ENCODE peak calls at places on chromosome 19, in five cellular contexts. One of them, this sample, is unnamed.

GRCh38 chr19:15471639-15472101 is 7.3 kb upstream of the RASAL3 start:
- DNase-seq in K562: peak
- DNase-seq in SK-N-SH: peak
- DNase-seq in NT2/D1: no peak
- DNase-seq in HCT116: no peak
- DNase-seq in this sample: no peak

GRCh38 chr19:34480971-34481821 is at the start of gene WTIP:
- DNase-seq in NT2/D1: peak
- DNase-seq in HCT116: peak
- DNase-seq in SK-N-SH: peak
- DNase-seq in K562: no peak
- DNase-seq in this sample: no peak

GRCh38 chr19:38808741-38809140 is 4.0 kb downstream of the LGALS4 start:
- DNase-seq in K562: no peak
- DNase-seq in HCT116: no peak
- DNase-seq in NT2/D1: no peak
- DNase-seq in SK-N-SH: no peak
- DNase-seq in this sample: no peak

GRCh38 chr19:40605201-40605971 is 4.2 kb downstream of the LTBP4 start:
- DNase-seq in SK-N-SH: peak
- DNase-seq in HCT116: peak
- DNase-seq in NT2/D1: no peak
- DNase-seq in K562: peak
- DNase-seq in this sample: peak

GRCh38 chr19:31110331-31110730 is 238.9 kb downstream of the TSHZ3 start:
- DNase-seq in HCT116: no peak
- DNase-seq in K562: no peak
- DNase-seq in SK-N-SH: peak
- DNase-seq in NT2/D1: no peak
- DNase-seq in this sample: peak

GRCh38 chr19:41376998-41377365 is 649 bp downstream of the TMEM91 start:
- DNase-seq in K562: no peak
- DNase-seq in NT2/D1: no peak
- DNase-seq in HCT116: no peak
- DNase-seq in SK-N-SH: no peak
- DNase-seq in this sample: no peak

GRCh38 chr19:4007836-4008539 is 452 bp downstream of the PIAS4 start:
- DNase-seq in HCT116: no peak
- DNase-seq in NT2/D1: no peak
- DNase-seq in SK-N-SH: peak
- DNase-seq in K562: peak
- DNase-seq in this sample: peak

GRCh38 chr19:3881272-3882040 is 971 bp downstream of the ATCAY start:
- DNase-seq in K562: no peak
- DNase-seq in SK-N-SH: peak
- DNase-seq in HCT116: no peak
- DNase-seq in NT2/D1: no peak
- DNase-seq in this sample: no peak

GRCh38 chr19:39631178-39631577 is 24.5 kb upstream of the LGALS16 start:
- DNase-seq in K562: no peak
- DNase-seq in SK-N-SH: no peak
- DNase-seq in HCT116: no peak
- DNase-seq in NT2/D1: no peak
- DNase-seq in this sample: no peak

GRCh38 chr19:41531438-41532311 is 44.3 kb upstream of the CEACAM21 start:
- DNase-seq in K562: peak
- DNase-seq in HCT116: no peak
- DNase-seq in NT2/D1: no peak
- DNase-seq in SK-N-SH: no peak
- DNase-seq in this sample: no peak

GRCh38 chr19:8126511-8126910 is 22.9 kb downstream of the FBN3 start:
- DNase-seq in K562: no peak
- DNase-seq in SK-N-SH: no peak
- DNase-seq in NT2/D1: no peak
- DNase-seq in HCT116: no peak
- DNase-seq in this sample: no peak

GRCh38 chr19:33601583-33601982 is 20.2 kb upstream of the CHST8 start:
- DNase-seq in NT2/D1: no peak
- DNase-seq in SK-N-SH: no peak
- DNase-seq in K562: no peak
- DNase-seq in HCT116: no peak
- DNase-seq in this sample: no peak

GRCh38 chr19:58274771-58275199 is 4.0 kb upstream of the ZNF8 start:
- DNase-seq in SK-N-SH: no peak
- DNase-seq in NT2/D1: no peak
- DNase-seq in K562: no peak
- DNase-seq in HCT116: no peak
- DNase-seq in this sample: no peak

GRCh38 chr19:32599736-32600157 is 18.8 kb downstream of the PDCD5 start:
- DNase-seq in NT2/D1: peak
- DNase-seq in K562: peak
- DNase-seq in HCT116: peak
- DNase-seq in SK-N-SH: peak
- DNase-seq in this sample: no peak

GRCh38 chr19:48654299-48655059 is 8.5 kb upstream of the CA11 start:
- DNase-seq in HCT116: no peak
- DNase-seq in K562: peak
- DNase-seq in SK-N-SH: peak
- DNase-seq in NT2/D1: no peak
- DNase-seq in this sample: no peak

GRCh38 chr19:14159059-14159458 is 22.7 kb upstream of the ASF1B start:
- DNase-seq in SK-N-SH: no peak
- DNase-seq in NT2/D1: no peak
- DNase-seq in HCT116: no peak
- DNase-seq in K562: no peak
- DNase-seq in this sample: no peak

GRCh38 chr19:13089139-13089856 is 13.4 kb downstream of the LYL1 start:
- DNase-seq in NT2/D1: no peak
- DNase-seq in HCT116: no peak
- DNase-seq in K562: peak
- DNase-seq in SK-N-SH: peak
- DNase-seq in this sample: no peak
- TF ChIP-seq YY1 in NT2/D1: no peak
- TF ChIP-seq YY1 in HCT116: no peak
- TF ChIP-seq YY1 in K562: no peak
- TF ChIP-seq YY1 in SK-N-SH: no peak
- TF ChIP-seq YY1 in this sample: no peak

GRCh38 chr19:47097396-47098217 is 16.0 kb downstream of the ZC3H4 start:
- DNase-seq in K562: no peak
- DNase-seq in HCT116: no peak
- DNase-seq in SK-N-SH: no peak
- DNase-seq in NT2/D1: no peak
- DNase-seq in this sample: no peak

GRCh38 chr19:47098608-47099007 is 15.0 kb downstream of the ZC3H4 start:
- DNase-seq in HCT116: no peak
- DNase-seq in NT2/D1: no peak
- DNase-seq in SK-N-SH: no peak
- DNase-seq in K562: no peak
- DNase-seq in this sample: no peak

GRCh38 chr19:47099576-47100050 is 14.0 kb downstream of the ZC3H4 start:
- DNase-seq in NT2/D1: no peak
- DNase-seq in SK-N-SH: no peak
- DNase-seq in K562: no peak
- DNase-seq in HCT116: no peak
- DNase-seq in this sample: no peak

GRCh38 chr19:47102561-47103135 is 10.9 kb downstream of the ZC3H4 start:
- DNase-seq in K562: peak
- DNase-seq in SK-N-SH: no peak
- DNase-seq in NT2/D1: no peak
- DNase-seq in HCT116: no peak
- DNase-seq in this sample: no peak

GRCh38 chr19:47100290-47100689 is 13.3 kb downstream of the ZC3H4 start:
- DNase-seq in K562: no peak
- DNase-seq in SK-N-SH: no peak
- DNase-seq in HCT116: no peak
- DNase-seq in NT2/D1: no peak
- DNase-seq in this sample: no peak
- TF ChIP-seq YY1 in K562: no peak
- TF ChIP-seq YY1 in SK-N-SH: no peak
- TF ChIP-seq YY1 in HCT116: no peak
- TF ChIP-seq YY1 in NT2/D1: no peak
- TF ChIP-seq YY1 in this sample: no peak

GRCh38 chr19:6048808-6049405 is 61.4 kb downstream of the RFX2 start:
- DNase-seq in SK-N-SH: peak
- DNase-seq in K562: peak
- DNase-seq in HCT116: peak
- DNase-seq in NT2/D1: peak
- DNase-seq in this sample: peak
- TF ChIP-seq YY1 in SK-N-SH: no peak
- TF ChIP-seq YY1 in K562: no peak
- TF ChIP-seq YY1 in HCT116: peak
- TF ChIP-seq YY1 in NT2/D1: no peak
- TF ChIP-seq YY1 in this sample: no peak

GRCh38 chr19:50204811-50205675 is 1.6 kb downstream of the MYH14 start:
- DNase-seq in K562: peak
- DNase-seq in HCT116: peak
- DNase-seq in SK-N-SH: peak
- DNase-seq in NT2/D1: peak
- DNase-seq in this sample: peak
- TF ChIP-seq YY1 in K562: no peak
- TF ChIP-seq YY1 in HCT116: no peak
- TF ChIP-seq YY1 in SK-N-SH: no peak
- TF ChIP-seq YY1 in NT2/D1: no peak
- TF ChIP-seq YY1 in this sample: no peak

GRCh38 chr19:18287836-18288772 is 6.7 kb upstream of the JUND start:
- DNase-seq in K562: no peak
- DNase-seq in HCT116: no peak
- DNase-seq in NT2/D1: no peak
- DNase-seq in SK-N-SH: no peak
- DNase-seq in this sample: no peak

GRCh38 chr19:18284710-18285430 is 3.4 kb upstream of the JUND start:
- DNase-seq in K562: no peak
- DNase-seq in NT2/D1: no peak
- DNase-seq in HCT116: no peak
- DNase-seq in SK-N-SH: no peak
- DNase-seq in this sample: no peak

GRCh38 chr19:18290250-18291018 is 9.0 kb upstream of the JUND start:
- DNase-seq in K562: peak
- DNase-seq in SK-N-SH: no peak
- DNase-seq in NT2/D1: no peak
- DNase-seq in HCT116: no peak
- DNase-seq in this sample: no peak

GRCh38 chr19:18289471-18290066 is 8.1 kb upstream of the JUND start:
- DNase-seq in HCT116: no peak
- DNase-seq in SK-N-SH: no peak
- DNase-seq in NT2/D1: no peak
- DNase-seq in K562: no peak
- DNase-seq in this sample: no peak

GRCh38 chr19:18286973-18287635 is 5.7 kb upstream of the JUND start:
- DNase-seq in K562: no peak
- DNase-seq in HCT116: no peak
- DNase-seq in SK-N-SH: no peak
- DNase-seq in NT2/D1: no peak
- DNase-seq in this sample: no peak
- TF ChIP-seq YY1 in K562: no peak
- TF ChIP-seq YY1 in HCT116: no peak
- TF ChIP-seq YY1 in SK-N-SH: no peak
- TF ChIP-seq YY1 in NT2/D1: no peak
- TF ChIP-seq YY1 in this sample: no peak

GRCh38 chr19:10812902-10813404 is 23.1 kb downstream of the TMED1 start:
- DNase-seq in NT2/D1: no peak
- DNase-seq in SK-N-SH: no peak
- DNase-seq in HCT116: no peak
- DNase-seq in K562: peak
- DNase-seq in this sample: no peak
- TF ChIP-seq YY1 in NT2/D1: no peak
- TF ChIP-seq YY1 in SK-N-SH: no peak
- TF ChIP-seq YY1 in HCT116: no peak
- TF ChIP-seq YY1 in K562: no peak
- TF ChIP-seq YY1 in this sample: no peak

GRCh38 chr19:27776020-27776419 is 1436.9 kb downstream of the UQCRFS1 start:
- DNase-seq in K562: peak
- DNase-seq in HCT116: no peak
- DNase-seq in NT2/D1: no peak
- DNase-seq in SK-N-SH: no peak
- DNase-seq in this sample: no peak
- TF ChIP-seq YY1 in K562: no peak
- TF ChIP-seq YY1 in HCT116: no peak
- TF ChIP-seq YY1 in NT2/D1: no peak
- TF ChIP-seq YY1 in SK-N-SH: no peak
- TF ChIP-seq YY1 in this sample: no peak

GRCh38 chr19:756232-756631 is 5.3 kb downstream of the MISP start:
- DNase-seq in NT2/D1: no peak
- DNase-seq in K562: peak
- DNase-seq in SK-N-SH: peak
- DNase-seq in HCT116: peak
- DNase-seq in this sample: no peak
- TF ChIP-seq YY1 in NT2/D1: no peak
- TF ChIP-seq YY1 in K562: no peak
- TF ChIP-seq YY1 in SK-N-SH: no peak
- TF ChIP-seq YY1 in HCT116: no peak
- TF ChIP-seq YY1 in this sample: no peak

GRCh38 chr19:28859811-28860210 is 353.1 kb downstream of the UQCRFS1 start:
- DNase-seq in SK-N-SH: no peak
- DNase-seq in NT2/D1: no peak
- DNase-seq in HCT116: no peak
- DNase-seq in K562: no peak
- DNase-seq in this sample: no peak
- TF ChIP-seq YY1 in SK-N-SH: no peak
- TF ChIP-seq YY1 in NT2/D1: no peak
- TF ChIP-seq YY1 in HCT116: no peak
- TF ChIP-seq YY1 in K562: no peak
- TF ChIP-seq YY1 in this sample: no peak

This sample was measured in H1.